ENCODE peak calls at places on chromosome 9, in ten cellular contexts. D is AG04450; J is HCT116; I is ACHN; G is stomach; O is memory B cell; Z is IMR-90; C is activated CD8-positive, alpha-beta memory T cell treated with anti-CD3 and anti-CD28 coated beads, Interleukin-2, amount 50 U/mL, for 48 hours; B is HS-27A; V is NCI-H1694 treated with DMSO at 0.1 percent for 48 hours. S is an unnamed sample.

GRCh38 chr9:16275795-16276624 is 594.5 kb downstream of the BNC2 start:
- DNase-seq in C (no peak), G (no peak), Z (no peak), J (no peak), I (no peak), D (no peak), O (no peak), B (no peak), V (no peak), S (no peak)

GRCh38 chr9:102550266-102550665 is 444.9 kb upstream of the CYLC2 start:
- DNase-seq in J (no peak), G (no peak), I (no peak), Z (no peak), V (no peak), B (no peak), D (no peak), C (no peak), O (no peak), S (no peak)

GRCh38 chr9:129336601-129337286 is 158.7 kb upstream of the IER5L start:
- DNase-seq in I (no peak), J (no peak), Z (peak), B (no peak), O (peak), G (peak), V (no peak), D (no peak), C (peak), S (peak)

GRCh38 chr9:135107592-135108235 is 20.2 kb downstream of the OLFM1 start:
- DNase-seq in B (no peak), D (no peak), G (no peak), I (no peak), C (no peak), V (no peak), J (no peak), O (no peak), Z (no peak), S (no peak)

GRCh38 chr9:134870311-134870694 is 10.3 kb upstream of the FCN2 start:
- DNase-seq in G (no peak), C (no peak), I (no peak), V (no peak), O (no peak), B (no peak), J (no peak), D (no peak), Z (no peak), S (no peak)

GRCh38 chr9:3848445-3849114 is 322.8 kb upstream of the RFX3 start:
- DNase-seq in V (no peak), C (no peak), J (no peak), Z (peak), B (no peak), O (no peak), G (no peak), I (peak), D (no peak), S (no peak)

GRCh38 chr9:105901514-105902109 is 207.3 kb downstream of the TMEM38B start:
- DNase-seq in G (no peak), I (peak), O (no peak), D (no peak), Z (peak), J (no peak), C (no peak), V (peak), B (no peak), S (peak)

GRCh38 chr9:33233659-33234335 is 6.2 kb upstream of the SPINK4 start:
- DNase-seq in I (peak), Z (peak), G (peak), C (no peak), O (no peak), B (peak), V (no peak), D (peak), J (peak), S (peak)

GRCh38 chr9:96338299-96338698 is 36.3 kb upstream of the HSD17B3 start:
- DNase-seq in O (no peak), I (no peak), C (no peak), B (no peak), J (no peak), G (no peak), V (no peak), Z (no peak), D (no peak), S (no peak)

GRCh38 chr9:27534131-27534530 is 4.5 kb upstream of the MOB3B start:
- DNase-seq in O (no peak), V (no peak), G (no peak), B (no peak), D (no peak), C (no peak), J (no peak), Z (no peak), I (no peak), S (no peak)

GRCh38 chr9:103041961-103042360 is 46.8 kb downstream of the CYLC2 start:
- DNase-seq in G (no peak), D (no peak), I (no peak), V (no peak), J (no peak), O (no peak), B (no peak), Z (no peak), C (no peak), S (no peak)

GRCh38 chr9:132268725-132269352 is 85.9 kb downstream of the SETX start:
- DNase-seq in O (peak), D (peak), J (peak), B (peak), C (peak), Z (peak), V (peak), G (peak), I (peak), S (peak)

GRCh38 chr9:114395196-114395595 is 7.4 kb upstream of the AKNA start:
- DNase-seq in C (no peak), B (no peak), D (no peak), V (no peak), Z (no peak), G (no peak), I (no peak), O (no peak), J (no peak), S (no peak)

GRCh38 chr9:2459756-2460155 is 161.8 kb upstream of the VLDLR start:
- DNase-seq in Z (no peak), O (no peak), C (no peak), I (no peak), V (peak), G (no peak), J (no peak), B (no peak), D (no peak), S (no peak)

GRCh38 chr9:21523021-21524014 is 41.2 kb upstream of the IFNE start:
- DNase-seq in G (no peak), Z (no peak), C (no peak), I (no peak), J (no peak), O (no peak), V (no peak), D (no peak), B (no peak), S (no peak)

GRCh38 chr9:71765693-71766092 is 2.6 kb downstream of the CEMIP2 start:
- DNase-seq in J (no peak), G (no peak), D (no peak), C (no peak), B (no peak), I (no peak), O (no peak), Z (peak), V (no peak), S (no peak)